ENCODE peak calls at places on chromosomes 5 and 9, in eight cellular contexts. O is fibroblast of lung, A is neuronal stem cell, F is Karpas-422, E is OCI-LY7, P is neural progenitor cell, K is PC-3, S is mesenchymal stem cell. G is an unnamed sample.
A peak's percentile ranks its signal among the peaks of the same experiment; 100 is the strongest.

GRCh38 chr5:172760933-172761332 is 10.1 kb downstream of the DUSP1 start:
- DNase-seq in S (no peak), K (no peak), E (no peak), P (no peak), F (no peak), A (no peak), O (no peak), G (no peak)

GRCh38 chr5:57626703-57627102 is 144.1 kb upstream of the ACTBL2 start:
- DNase-seq in P (no peak), S (no peak), O (peak; percentile 6), K (no peak), A (no peak), F (no peak), E (no peak), G (peak; percentile 10)

GRCh38 chr9:87223397-87224246 is 274.0 kb upstream of the DAPK1 start:
- DNase-seq in S (peak; percentile 70), K (no peak), P (no peak), E (no peak), F (no peak), O (peak; percentile 15), A (no peak), G (no peak)

GRCh38 chr5:127997131-127997775 is 86.3 kb upstream of the SLC12A2 start:
- DNase-seq in F (no peak), A (no peak), O (no peak), S (no peak), K (no peak), E (no peak), P (peak; percentile 36), G (no peak)

GRCh38 chr5:166046956-166047355 is 2244.5 kb upstream of the WWC1 start:
- DNase-seq in P (no peak), A (no peak), S (no peak), F (no peak), O (no peak), K (no peak), E (no peak), G (no peak)

GRCh38 chr5:37834542-37835399 is 5.1 kb downstream of the GDNF start:
- DNase-seq in P (peak; percentile 70), K (no peak), F (no peak), A (no peak), E (no peak), O (no peak), S (no peak), G (no peak)

GRCh38 chr9:27019589-27019988 is 14.1 kb upstream of the LRRC19 start:
- DNase-seq in K (peak; percentile 38), O (peak; percentile 82), F (no peak), P (no peak), A (no peak), E (no peak), S (peak; percentile 52), G (peak; percentile 52)

GRCh38 chr9:100730126-100730525 is 152.2 kb downstream of the CAVIN4 start:
- DNase-seq in O (no peak), E (no peak), A (no peak), P (peak; percentile 21), F (no peak), K (no peak), S (no peak), G (no peak)

GRCh38 chr5:139363937-139364336 is 19.2 kb downstream of the SLC23A1 start:
- DNase-seq in A (no peak), K (no peak), S (no peak), E (no peak), O (no peak), P (no peak), F (no peak), G (no peak)

GRCh38 chr5:173953528-173954090 is 35.4 kb upstream of the C5orf47 start:
- DNase-seq in A (no peak), O (peak; percentile 69), K (peak; percentile 90), F (no peak), S (peak; percentile 80), E (no peak), P (no peak), G (peak; percentile 56)

GRCh38 chr5:43729846-43730478 is 127.0 kb downstream of the NNT start:
- DNase-seq in S (peak; percentile 29), P (no peak), K (peak; percentile 55), A (peak; percentile 4), F (peak; percentile 73), E (peak; percentile 33), O (peak; percentile 80), G (peak; percentile 48)

GRCh38 chr5:98827161-98827560 is 53.7 kb downstream of the RGMB start:
- DNase-seq in O (peak; percentile 71), K (peak; percentile 80), F (peak; percentile 72), E (peak; percentile 43), A (peak; percentile 42), S (peak; percentile 49), P (peak; percentile 53), G (peak; percentile 65)

GRCh38 chr5:31153523-31153922 is 40.0 kb upstream of the CDH6 start:
- DNase-seq in K (no peak), P (no peak), A (no peak), E (no peak), O (peak; percentile 31), F (no peak), S (peak; percentile 56), G (peak; percentile 20)

GRCh38 chr5:15002183-15002582 is 130.6 kb upstream of the ANKH start:
- DNase-seq in E (no peak), S (no peak), K (no peak), F (no peak), A (no peak), O (no peak), P (no peak), G (no peak)

GRCh38 chr5:61450170-61450815 is 118.2 kb downstream of the ZSWIM6 start:
- DNase-seq in A (peak; percentile 3), E (no peak), F (no peak), K (peak; percentile 62), S (peak; percentile 90), P (no peak), O (peak; percentile 87), G (peak; percentile 91)

GRCh38 chr5:132103969-132104391 is 30.4 kb downstream of the CSF2 start:
- DNase-seq in S (no peak), P (no peak), F (peak; percentile 23), E (peak; percentile 64), O (peak; percentile 9), A (no peak), K (no peak), G (peak; percentile 27)

GRCh38 chr5:157516626-157517325 is 56.8 kb downstream of the NIPAL4 start:
- DNase-seq in S (peak; percentile 93), E (no peak), O (peak; percentile 97), A (no peak), P (no peak), K (peak; percentile 69), F (no peak), G (peak; percentile 98)

GRCh38 chr9:117549444-117549843 is 134.6 kb upstream of the ASTN2 start:
- DNase-seq in S (no peak), O (no peak), K (no peak), A (no peak), F (no peak), E (no peak), P (no peak), G (no peak)

GRCh38 chr9:122807271-122807900 is 7.5 kb downstream of the OR1K1 start:
- DNase-seq in F (no peak), S (no peak), A (no peak), O (no peak), E (no peak), P (no peak), K (no peak), G (peak; percentile 77)

GRCh38 chr5:45274241-45274640 is 421.9 kb downstream of the HCN1 start:
- DNase-seq in F (no peak), A (no peak), O (no peak), P (no peak), E (no peak), S (no peak), K (no peak), G (no peak)

GRCh38 chr9:93308158-93308602 is 124.2 kb downstream of the WNK2 start:
- DNase-seq in F (no peak), S (no peak), E (no peak), O (no peak), A (no peak), K (no peak), P (no peak), G (no peak)

DNA sequence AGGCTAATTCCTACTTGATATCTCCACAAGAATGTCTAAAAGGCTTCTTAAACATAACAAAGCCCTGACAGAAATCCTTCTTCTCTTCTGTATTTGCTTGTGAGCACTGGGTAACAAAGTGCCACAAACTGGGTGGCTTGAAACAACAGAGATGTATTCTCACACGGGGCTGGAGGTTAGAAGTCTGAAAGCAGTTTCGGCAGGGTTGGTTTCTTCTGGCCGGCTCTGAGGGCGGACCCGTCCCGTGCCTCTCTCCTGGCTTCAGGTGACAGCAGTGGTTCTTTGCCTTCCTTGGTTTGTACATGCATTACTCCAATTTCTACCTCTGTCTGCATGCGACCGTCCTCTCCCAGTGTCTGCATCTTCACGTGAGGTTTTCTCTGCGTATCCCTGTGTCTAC is 14.0 kb upstream of the TRAF1 start:
- DNase-seq in K (no peak), S (no peak), E (no peak), O (no peak), P (no peak), F (no peak), A (no peak), G (no peak)
- H3K4me2 ChIP-seq in K (peak overlapping the region; percentile 77), S (no peak overlapping the region), E (no peak overlapping the region), O (no peak overlapping the region), P (peak overlapping the region; percentile 4), F (no peak overlapping the region), A (no peak overlapping the region), G (peak overlapping the region; percentile 57)

GRCh38 chr9:37514999-37515398 is 29.3 kb downstream of the POLR1E start:
- DNase-seq in P (no peak), S (no peak), K (no peak), O (no peak), F (no peak), E (no peak), A (no peak), G (no peak)
- H3K4me3 ChIP-seq in P (no peak overlapping the region), S (no peak overlapping the region), K (no peak overlapping the region), O (no peak overlapping the region), F (no peak overlapping the region), E (no peak overlapping the region), A (no peak overlapping the region), G (no peak overlapping the region)

GRCh38 chr9:137166242-137167112 is 3.4 kb downstream of the LRRC26 start:
- DNase-seq in E (no peak), P (no peak), S (no peak), A (no peak), F (no peak), O (no peak), K (no peak), G (no peak)

GRCh38 chr9:137167752-137168574 is 1.9 kb downstream of the LRRC26 start:
- DNase-seq in S (no peak), O (peak; percentile 39), P (peak; percentile 73), A (peak; percentile 60), F (no peak), K (no peak), E (no peak), G (no peak)

GRCh38 chr9:137165250-137165836 is 4.5 kb downstream of the LRRC26 start:
- DNase-seq in F (no peak), O (no peak), A (no peak), P (no peak), S (no peak), E (no peak), K (no peak), G (no peak)

GRCh38 chr9:137168575-137168906 is 1.3 kb downstream of the LRRC26 start:
- DNase-seq in P (peak; percentile 35), O (no peak), F (no peak), A (no peak), K (no peak), E (no peak), S (no peak), G (peak; percentile 20)

GRCh38 chr9:137167113-137167751 is 2.6 kb downstream of the LRRC26 start:
- DNase-seq in K (no peak), P (no peak), S (no peak), O (no peak), F (no peak), A (no peak), E (no peak), G (peak; percentile 9)
- H3K4me2 ChIP-seq in K (peak overlapping the region; percentile 84), P (peak overlapping the region; percentile 93), S (no peak overlapping the region), O (no peak overlapping the region), F (no peak overlapping the region), A (peak overlapping the region; percentile 66), E (no peak overlapping the region), G (no peak overlapping the region)

GRCh38 chr9:121607434-121608248 is 43.8 kb upstream of the DAB2IP start:
- DNase-seq in O (no peak), E (no peak), F (no peak), A (no peak), K (peak; percentile 29), S (peak; percentile 93), P (peak; percentile 43), G (no peak)
- H3K4me3 ChIP-seq in O (no peak overlapping the region), E (no peak overlapping the region), F (no peak overlapping the region), A (no peak overlapping the region), K (no peak overlapping the region), S (no peak overlapping the region), P (no peak overlapping the region), G (no peak overlapping the region)